ENCODE peak calls at places on chromosomes 7 and 10, in five cellular contexts. D, S, I, X and H are unnamed samples. For H3K4me1 and H3K79me1, the result is how much of the 10 kb centered on the place peaks cover.

GRCh38 chr7:98930464-98930863 is 52.1 kb downstream of the TRRAP start:
- DNase-seq in I (no peak), S (no peak), X (no peak), D (no peak), H (no peak)

GRCh38 chr7:119664601-119665000 is 608.4 kb upstream of the KCND2 start:
- DNase-seq in S (no peak), D (no peak), X (peak), I (no peak), H (peak)

GRCh38 chr7:14765731-14766130 is 136.8 kb downstream of the DGKB start:
- DNase-seq in I (no peak), D (no peak), S (no peak), X (no peak), H (no peak)

GRCh38 chr10:2839081-2839725 is 228.1 kb upstream of the PFKP start:
- DNase-seq in X (peak), S (peak), D (peak), I (peak), H (peak)

GRCh38 chr7:24476227-24476626 is 97.0 kb upstream of the PALS2 start:
- DNase-seq in S (no peak), X (no peak), D (no peak), I (no peak), H (no peak)

GRCh38 chr10:95567903-95568630 is 6.9 kb upstream of the SORBS1 start:
- DNase-seq in S (no peak), X (no peak), I (no peak), D (no peak), H (no peak)

GRCh38 chr7:22008011-22008410 is 62.3 kb upstream of the CDCA7L start:
- DNase-seq in S (no peak), I (no peak), X (no peak), D (no peak), H (no peak)

GRCh38 chr10:14959221-14960057 is at the start of gene MEIG1:
- DNase-seq in X (peak), S (peak), I (peak), D (peak), H (peak)

GRCh38 chr10:30103595-30104310 is 44.4 kb upstream of the JCAD start:
- DNase-seq in I (no peak), X (peak), S (no peak), D (no peak), H (no peak)

GRCh38 chr7:55534262-55534915 is 37.9 kb downstream of the VOPP1 start:
- DNase-seq in I (no peak), S (no peak), D (no peak), X (peak), H (peak)

GRCh38 chr10:75329190-75329745 is 72.3 kb downstream of the ZNF503 start:
- DNase-seq in D (no peak), X (no peak), S (no peak), I (no peak), H (no peak)

GRCh38 chr7:84446991-84447480 is 252.4 kb upstream of the SEMA3A start:
- DNase-seq in S (no peak), D (no peak), I (no peak), X (no peak), H (no peak)

GRCh38 chr10:24476913-24477312 is 246.8 kb downstream of the ARHGAP21 start:
- DNase-seq in S (no peak), I (no peak), D (no peak), X (peak), H (no peak)

GRCh38 chr7:131625817-131626372 is 69.5 kb upstream of the PODXL start:
- DNase-seq in D (peak), S (peak), X (peak), I (peak), H (peak)

GRCh38 chr7:21671859-21672258 is 129.0 kb downstream of the DNAH11 start:
- DNase-seq in X (no peak), I (no peak), D (no peak), S (no peak), H (no peak)

GRCh38 chr10:96834121-96834520 is 2.0 kb downstream of the LCOR start:
- DNase-seq in D (no peak), X (no peak), I (no peak), S (no peak), H (no peak)

GRCh38 chr7:45073843-45074737 is 14.7 kb downstream of the NACAD start:
- DNase-seq in X (no peak), I (no peak), D (no peak), S (no peak), H (no peak)

GRCh38 chr10:132860527-132860926 is 74.6 kb upstream of the NKX6-2 start:
- DNase-seq in D (no peak), S (peak), I (peak), X (no peak), H (no peak)

DNA sequence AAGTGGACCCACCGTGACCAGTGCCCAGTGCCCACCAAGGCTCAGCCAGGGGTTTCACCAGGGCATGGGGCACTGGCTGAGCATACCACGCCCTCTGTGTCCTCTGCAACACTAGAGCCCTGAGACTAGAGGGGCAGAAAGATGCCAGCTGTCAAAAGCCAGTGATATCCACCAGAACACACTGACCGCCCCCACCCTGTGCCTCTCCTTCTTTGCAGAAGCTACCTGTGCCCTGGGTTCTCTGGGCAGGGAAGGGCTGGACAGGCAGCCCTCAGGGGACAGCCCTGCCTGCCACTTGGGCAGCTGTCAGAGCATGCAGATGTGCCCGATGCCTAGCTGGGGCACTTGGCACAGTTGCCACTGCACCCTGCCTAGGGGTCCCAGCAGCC is 494 bp downstream of the VSIR start:
- DNase-seq in S (no peak), X (no peak), I (no peak), D (no peak), H (no peak)
- H3K4me1 ChIP-seq in S (under half), X (under half), I (under half), D (under half), H (under half)

GRCh38 chr7:36682102-36682501 is 42.2 kb downstream of the AOAH start:
- DNase-seq in I (no peak), S (no peak), X (no peak), D (no peak), H (no peak)

GRCh38 chr7:36686499-36686898 is 37.8 kb downstream of the AOAH start:
- DNase-seq in I (no peak), X (no peak), D (no peak), S (no peak), H (peak)

GRCh38 chr7:36683111-36683510 is 41.2 kb downstream of the AOAH start:
- DNase-seq in I (no peak), D (no peak), S (no peak), X (peak), H (no peak)

GRCh38 chr7:36684951-36685350 is 39.3 kb downstream of the AOAH start:
- DNase-seq in I (no peak), D (no peak), X (no peak), S (no peak), H (no peak)

GRCh38 chr7:36683695-36684357 is 40.5 kb downstream of the AOAH start:
- DNase-seq in S (no peak), D (no peak), X (peak), I (no peak), H (no peak)
- H2BK12ac ChIP-seq in S (no peak), D (no peak), X (peak), I (no peak), H (no peak)

DNA sequence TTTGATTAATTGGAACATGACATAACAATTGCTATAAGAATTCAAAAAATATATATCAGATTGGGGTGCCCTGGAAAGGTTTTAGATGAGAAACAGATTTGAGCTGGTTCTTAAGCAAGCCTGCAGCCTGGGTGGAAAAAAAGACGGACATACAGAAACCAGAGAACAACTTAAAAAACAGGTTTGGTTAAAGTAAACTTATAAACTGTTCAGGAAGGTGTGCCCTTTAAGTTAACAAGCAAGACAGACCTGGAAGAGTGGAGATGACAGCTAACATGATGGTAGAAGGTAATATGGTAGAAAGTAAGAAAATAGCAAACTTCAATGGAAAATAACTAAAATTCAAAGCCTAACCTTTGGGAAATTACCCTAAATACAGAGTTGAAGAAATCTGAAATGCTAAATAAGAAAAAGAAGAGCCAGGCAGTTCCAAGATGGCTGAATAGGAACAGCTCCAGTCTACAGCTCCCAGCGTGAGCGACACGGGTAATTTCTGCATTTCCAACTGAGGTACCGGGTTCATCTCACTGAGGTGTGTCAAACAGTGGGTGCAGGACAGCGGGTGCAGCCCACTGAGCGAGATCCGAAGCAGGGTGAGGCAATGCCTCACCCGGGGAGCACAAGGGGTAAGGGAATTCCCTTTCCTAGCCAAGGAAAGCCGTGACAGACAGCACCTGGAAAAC is 52.2 kb downstream of the CADPS2 start:
- DNase-seq in X (no peak), I (no peak), S (no peak), D (no peak), H (no peak)
- H3K79me1 ChIP-seq in X (under half), I (under half), S (under half), D (under half), H (under half)

DNA sequence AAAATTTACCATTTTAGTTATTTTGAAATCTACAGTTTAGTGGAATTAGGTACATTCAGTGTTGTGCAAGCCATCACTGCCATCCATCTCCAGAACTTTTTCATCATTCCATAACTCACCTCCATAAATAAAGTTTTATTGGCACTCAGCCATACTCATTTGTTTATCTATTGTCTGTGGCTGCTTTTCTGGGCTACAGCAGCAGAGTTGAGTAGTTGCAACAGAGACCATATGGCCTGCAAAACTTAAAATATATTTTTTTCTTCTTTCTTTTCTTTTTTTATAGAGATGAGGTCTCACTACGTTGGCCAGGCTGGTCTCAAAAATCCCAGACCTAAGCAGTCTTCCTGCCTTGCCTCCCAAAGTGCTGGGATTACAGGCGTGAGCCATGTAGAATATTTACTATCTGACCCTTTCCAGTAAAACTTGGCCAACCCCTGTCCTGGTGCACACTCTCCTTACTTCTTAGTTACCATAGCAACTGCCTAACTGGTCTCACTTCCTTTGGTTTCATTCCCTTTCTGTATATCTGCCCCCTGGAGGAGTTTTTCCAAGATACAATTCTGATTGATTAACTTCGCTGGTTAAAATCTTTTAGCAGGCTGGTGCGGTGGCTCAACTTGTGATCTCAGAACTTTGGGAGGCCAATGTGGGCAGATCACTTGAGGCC is 133.2 kb downstream of the CUX1 start:
- DNase-seq in S (no peak), X (peak), I (no peak), D (no peak), H (peak)
- H3K4me1 ChIP-seq in S (under half), X (under half), I (under half), D (under half), H (under half)

GRCh38 chr7:32032211-32032610 is 38.0 kb downstream of the PDE1C start:
- DNase-seq in X (no peak), D (no peak), I (no peak), S (no peak), H (no peak)

GRCh38 chr7:32033006-32033405 is 37.2 kb downstream of the PDE1C start:
- DNase-seq in X (no peak), S (no peak), D (no peak), I (no peak), H (no peak)

GRCh38 chr7:32036557-32036956 is 33.6 kb downstream of the PDE1C start:
- DNase-seq in I (no peak), D (no peak), S (no peak), X (no peak), H (peak)

GRCh38 chr7:32030904-32031692 is 39.1 kb downstream of the PDE1C start:
- DNase-seq in D (no peak), X (no peak), I (no peak), S (no peak), H (no peak)

DNA sequence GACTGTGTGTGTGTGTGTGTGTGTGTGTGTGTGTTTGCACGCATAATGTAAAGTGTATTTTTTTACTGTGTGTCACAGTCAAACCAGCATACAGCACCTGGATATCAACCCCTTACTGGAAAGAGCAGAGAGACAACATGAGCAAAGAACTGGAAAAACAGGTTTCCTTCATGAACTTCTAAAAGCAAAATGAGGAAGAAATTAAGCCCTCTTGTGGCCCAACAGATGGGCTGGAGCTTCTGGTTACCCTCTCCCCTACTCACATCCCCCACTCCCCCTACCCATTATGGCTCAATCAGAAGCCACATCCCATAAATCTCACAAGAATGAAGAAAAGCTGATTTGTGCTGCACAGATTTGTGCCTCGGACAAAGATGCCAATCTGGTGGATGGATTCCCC is 36.2 kb downstream of the PDE1C start:
- DNase-seq in S (no peak), X (peak), D (no peak), I (no peak), H (no peak)
- H2BK12ac ChIP-seq in S (no peak), X (no peak), D (no peak), I (no peak), H (no peak)

DNA sequence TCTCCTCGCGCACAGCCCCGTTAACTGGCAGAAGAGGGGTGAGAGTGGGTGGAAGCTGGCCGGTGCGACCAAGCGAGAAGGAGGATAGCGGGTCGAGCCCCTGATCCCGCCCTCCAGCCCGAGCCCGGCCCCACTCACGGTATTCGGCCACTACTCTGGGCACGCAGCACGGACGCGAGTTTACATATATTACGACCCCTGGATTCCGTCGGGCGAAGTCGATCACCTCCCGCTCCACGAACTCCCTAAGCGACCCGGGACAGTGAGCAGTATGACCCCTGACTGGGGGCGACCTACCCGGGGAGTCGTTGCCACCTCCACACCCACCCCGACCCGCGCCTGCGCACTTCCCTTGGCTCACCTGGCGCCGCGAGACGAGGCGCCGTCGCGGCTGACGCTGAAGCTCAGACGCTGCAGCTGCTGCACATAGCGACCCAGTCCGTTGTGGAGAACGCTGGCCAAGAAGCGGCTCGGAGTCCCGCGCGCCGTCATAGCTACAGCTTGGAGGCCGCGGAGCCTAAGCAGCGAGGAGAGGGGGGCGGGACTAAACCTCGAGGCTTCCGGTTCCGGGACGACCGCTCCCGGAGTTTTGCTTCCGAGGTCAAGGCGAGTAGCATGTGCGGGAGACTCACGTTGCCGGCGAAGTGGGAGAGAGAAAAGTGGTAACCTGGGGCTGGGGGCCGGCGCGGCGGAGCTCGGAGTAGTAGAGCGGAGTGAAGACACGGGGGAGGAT is at the start of the genes MRPL43 and TWNK:
- DNase-seq in D (peak), S (peak), I (peak), X (peak), H (peak)
- H3K79me1 ChIP-seq in D (under half), S (under half), I (under half), X (under half), H (under half)

GRCh38 chr7:125678771-125679170 is 749.1 kb upstream of the POT1 start:
- DNase-seq in D (no peak), S (no peak), I (no peak), X (no peak), H (no peak)
- H3K4me1 ChIP-seq in D (under half), S (under half), I (under half), X (under half), H (under half)

DNA sequence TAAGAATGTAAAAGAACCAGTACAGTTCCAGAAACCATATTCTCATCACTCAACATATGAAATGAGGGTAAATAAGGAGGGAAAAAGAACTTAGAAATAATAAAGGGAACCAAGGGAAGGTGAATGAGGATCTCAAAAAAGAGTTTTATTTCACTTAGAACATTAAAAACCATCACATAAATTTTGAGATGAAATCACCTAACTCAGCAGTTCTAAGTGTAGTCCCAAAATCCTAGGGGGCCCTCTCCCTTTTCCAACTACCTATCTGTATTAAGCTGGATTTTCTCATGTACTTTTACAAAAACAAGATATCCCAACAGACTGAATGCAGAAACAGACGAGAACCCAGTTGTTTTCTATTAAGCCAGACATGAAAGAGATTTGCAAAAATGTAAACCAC is 3.2 kb downstream of the ZCWPW1 start:
- DNase-seq in D (no peak), S (no peak), X (no peak), I (no peak), H (no peak)
- H2BK12ac ChIP-seq in D (no peak), S (no peak), X (no peak), I (no peak), H (no peak)

GRCh38 chr7:158891922-158892321 is 35.6 kb downstream of the DYNC2I1 start:
- DNase-seq in I (no peak), D (no peak), S (no peak), X (no peak), H (no peak)
- H3K79me1 ChIP-seq in I (under half), D (under half), S (under half), X (under half), H (under half)